ENCODE peak calls at places on chromosomes 6 and 20, in ten cellular contexts. E is substantia nigra; W is CD8-positive, alpha-beta memory T cell; M is right atrium auricular region; B is body of pancreas; U is H9; L is HCT116; D is tibial artery; Q is effector memory CD4-positive, alpha-beta T cell; A is hepatocyte. S is an unnamed sample.

GRCh38 chr6:134853111-134854055 is 96.5 kb downstream of the ALDH8A1 start:
- DNase-seq in E (no peak), W (no peak), M (no peak), B (no peak), U (no peak), L (peak), D (no peak), Q (no peak), A (peak), S (no peak)

GRCh38 chr6:24646771-24647170 is 780 bp upstream of the KIAA0319 start:
- DNase-seq in E (no peak), W (no peak), M (no peak), B (no peak), U (no peak), L (no peak), D (no peak), Q (no peak), A (peak), S (peak)

GRCh38 chr6:40355532-40355931 is 231.6 kb downstream of the LRFN2 start:
- DNase-seq in E (no peak), W (no peak), M (peak), B (no peak), U (no peak), L (no peak), D (no peak), Q (no peak), A (no peak), S (no peak)

GRCh38 chr20:4956200-4956810 is 45.0 kb downstream of the SLC23A2 start:
- DNase-seq in E (no peak), W (peak), M (no peak), B (no peak), U (no peak), L (peak), D (no peak), Q (no peak), A (peak), S (no peak)

GRCh38 chr6:53974941-53975340 is 136.3 kb upstream of the MLIP start:
- DNase-seq in E (no peak), W (no peak), M (no peak), B (no peak), U (no peak), L (no peak), D (no peak), Q (no peak), A (no peak), S (no peak)

GRCh38 chr6:31178143-31179041 is 7.9 kb upstream of the POU5F1 start:
- DNase-seq in E (no peak), W (no peak), M (no peak), B (no peak), U (no peak), L (no peak), D (no peak), Q (no peak), A (no peak), S (no peak)

GRCh38 chr20:11395581-11395980 is 522.1 kb upstream of the BTBD3 start:
- DNase-seq in E (no peak), W (no peak), M (no peak), B (no peak), U (no peak), L (no peak), D (no peak), Q (no peak), A (no peak), S (no peak)

GRCh38 chr20:44070139-44070900 is 116.7 kb downstream of the JPH2 start:
- DNase-seq in E (no peak), W (peak), M (peak), B (no peak), U (no peak), L (no peak), D (peak), Q (no peak), A (no peak), S (no peak)

GRCh38 chr20:48725589-48725991 is 102.2 kb downstream of the PREX1 start:
- DNase-seq in E (no peak), W (no peak), M (no peak), B (no peak), U (no peak), L (peak), D (no peak), Q (no peak), A (no peak), S (no peak)

GRCh38 chr6:116938305-116938704 is 61.3 kb downstream of the RFX6 start:
- DNase-seq in E (no peak), W (no peak), M (no peak), B (no peak), U (no peak), L (no peak), D (no peak), Q (no peak), A (no peak), S (no peak)

GRCh38 chr6:1039191-1039590 is 272.7 kb upstream of the FOXQ1 start:
- DNase-seq in E (no peak), W (no peak), M (peak), B (no peak), U (no peak), L (no peak), D (no peak), Q (no peak), A (no peak), S (peak)

GRCh38 chr6:110812719-110813118 is 2.5 kb downstream of the CDK19 start:
- DNase-seq in E (no peak), W (no peak), M (no peak), B (no peak), U (no peak), L (no peak), D (no peak), Q (no peak), A (no peak), S (no peak)

GRCh38 chr6:40343887-40344565 is 243.1 kb downstream of the LRFN2 start:
- DNase-seq in E (no peak), W (no peak), M (no peak), B (no peak), U (peak), L (no peak), D (no peak), Q (no peak), A (no peak), S (no peak)

GRCh38 chr6:5151955-5152401 is 66.8 kb downstream of the PPP1R3G start:
- DNase-seq in E (no peak), W (no peak), M (no peak), B (no peak), U (no peak), L (no peak), D (no peak), Q (no peak), A (no peak), S (peak)

GRCh38 chr20:50915424-50915823 is 15.8 kb downstream of the ADNP start:
- DNase-seq in E (no peak), W (no peak), M (no peak), B (no peak), U (no peak), L (no peak), D (no peak), Q (no peak), A (no peak), S (no peak)

GRCh38 chr20:48767269-48767960 is 60.4 kb downstream of the PREX1 start:
- DNase-seq in E (no peak), W (peak), M (no peak), B (no peak), U (no peak), L (no peak), D (no peak), Q (peak), A (no peak), S (no peak)

GRCh38 chr6:159298840-159299239 is 129.6 kb downstream of the FNDC1 start:
- DNase-seq in E (no peak), W (no peak), M (no peak), B (no peak), U (no peak), L (no peak), D (no peak), Q (no peak), A (no peak), S (no peak)

GRCh38 chr6:116764557-116764960 is 960 bp downstream of the FAM162B start:
- DNase-seq in E (no peak), W (no peak), M (no peak), B (no peak), U (peak), L (no peak), D (no peak), Q (no peak), A (peak), S (no peak)

GRCh38 chr6:33837971-33838665 is 34.3 kb upstream of the MLN start:
- DNase-seq in E (no peak), W (no peak), M (no peak), B (no peak), U (no peak), L (no peak), D (no peak), Q (no peak), A (peak), S (no peak)

GRCh38 chr6:56714982-56715456 is 72.3 kb upstream of the DST start:
- DNase-seq in E (no peak), W (no peak), M (no peak), B (no peak), U (no peak), L (peak), D (no peak), Q (no peak), A (no peak), S (peak)

GRCh38 chr6:133184798-133185380 is 56.3 kb upstream of the EYA4 start:
- DNase-seq in E (no peak), W (no peak), M (no peak), B (no peak), U (no peak), L (no peak), D (no peak), Q (no peak), A (peak), S (no peak)

GRCh38 chr20:20864346-20865096 is 152.1 kb upstream of the RALGAPA2 start:
- DNase-seq in E (no peak), W (no peak), M (no peak), B (no peak), U (no peak), L (no peak), D (no peak), Q (no peak), A (peak), S (no peak)

GRCh38 chr20:32528291-32528891 is 56.7 kb downstream of the NOL4L start:
- DNase-seq in E (no peak), W (no peak), M (no peak), B (peak), U (no peak), L (no peak), D (no peak), Q (no peak), A (no peak), S (no peak)

GRCh38 chr6:144316866-144317204 is 31.7 kb downstream of the UTRN start:
- DNase-seq in E (no peak), W (no peak), M (no peak), B (no peak), U (no peak), L (no peak), D (no peak), Q (no peak), A (no peak), S (no peak)
- H3K27ac ChIP-seq in E (no peak), W (no peak), M (no peak), B (no peak), U (no peak), L (no peak), D (peak), Q (no peak), A (no peak), S (no peak)

DNA sequence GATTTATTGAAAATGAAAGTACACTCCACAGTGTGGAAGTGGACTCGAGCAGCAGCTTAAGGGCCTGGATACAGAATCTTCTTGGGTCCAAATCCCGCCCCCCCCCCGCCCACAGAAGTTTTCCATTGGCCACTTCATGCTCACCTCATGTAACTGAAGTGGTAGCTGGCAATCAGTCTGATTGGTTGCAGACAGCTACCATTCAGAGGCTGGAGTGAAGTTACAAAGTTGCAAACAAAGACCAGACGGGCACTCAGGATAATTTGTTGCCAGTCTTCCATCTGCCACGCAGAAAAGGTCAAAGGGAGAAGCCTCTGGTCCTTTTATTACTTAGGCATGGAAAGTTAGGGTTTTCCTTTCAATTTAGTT is 25.8 kb upstream of the FABP7 start:
- DNase-seq in E (no peak), W (no peak), M (no peak), B (peak), U (no peak), L (no peak), D (no peak), Q (no peak), A (no peak), S (no peak)
- H3K27ac ChIP-seq in E (no peak), W (no peak), M (no peak), B (no peak), U (no peak), L (no peak), D (no peak), Q (no peak), A (no peak), S (no peak)

GRCh38 chr6:142842423-142843261 is 102.3 kb downstream of the HIVEP2 start:
- DNase-seq in E (no peak), W (peak), M (no peak), B (no peak), U (no peak), L (no peak), D (no peak), Q (peak), A (no peak), S (peak)
- H3K27ac ChIP-seq in E (no peak), W (peak), M (peak), B (peak), U (no peak), L (no peak), D (peak), Q (peak), A (peak), S (peak)

DNA sequence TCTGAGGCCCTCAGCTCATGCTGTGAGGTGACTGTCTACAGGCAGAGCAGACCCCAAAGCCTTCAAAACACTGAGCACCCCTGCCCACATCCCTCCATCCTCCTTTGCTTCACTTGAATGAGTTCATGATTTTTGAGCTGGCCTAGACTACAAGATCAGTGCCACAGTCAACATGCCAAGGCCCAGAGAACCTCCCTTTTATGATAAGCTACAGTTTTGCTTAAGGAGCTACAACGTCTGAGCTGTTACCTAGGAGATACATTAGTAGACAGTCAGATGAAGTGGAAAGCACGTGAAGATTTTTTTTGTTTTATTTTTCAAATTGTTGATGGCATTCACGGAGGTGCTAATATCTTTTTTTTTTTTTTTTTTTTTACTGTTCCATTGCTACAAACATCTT is 139.0 kb downstream of the SOBP start:
- DNase-seq in E (no peak), W (no peak), M (no peak), B (no peak), U (no peak), L (no peak), D (no peak), Q (no peak), A (no peak), S (no peak)
- H3K27ac ChIP-seq in E (no peak), W (no peak), M (no peak), B (no peak), U (no peak), L (no peak), D (no peak), Q (no peak), A (no peak), S (no peak)

S was measured in epithelial cell of prostate.